ENCODE peak calls at places on chromosomes 13 and 19, in six cellular contexts. K, A, F, W, U and R are unnamed samples. For H3K4me1, the result is how much of the 10 kb centered on the place peaks cover.

GRCh38 chr13:44146162-44146561 is 227.5 kb upstream of the SERP2 start:
- DNase-seq in F (no peak), K (no peak), W (no peak), A (no peak), U (no peak), R (no peak)

GRCh38 chr13:76667551-76667950 is 218.7 kb downstream of the KCTD12 start:
- DNase-seq in W (no peak), U (no peak), A (no peak), K (peak), F (no peak), R (no peak)

GRCh38 chr13:65339236-65339635 is 1890.9 kb downstream of the PCDH9 start:
- DNase-seq in A (no peak), W (no peak), F (no peak), K (peak), U (no peak), R (no peak)

GRCh38 chr19:5131031-5131865 is 162.3 kb downstream of the KDM4B start:
- DNase-seq in F (no peak), U (no peak), A (no peak), W (no peak), K (no peak), R (no peak)

GRCh38 chr13:29908411-29908810 is 58.0 kb upstream of the UBL3 start:
- DNase-seq in W (peak), A (no peak), K (peak), U (no peak), F (no peak), R (no peak)

GRCh38 chr19:39264306-39265290 is 3.6 kb upstream of the IFNL2 start:
- DNase-seq in F (peak), U (no peak), K (no peak), W (no peak), A (peak), R (no peak)

GRCh38 chr13:84400711-84401110 is 518.4 kb upstream of the SLITRK1 start:
- DNase-seq in A (no peak), W (no peak), F (no peak), K (peak), U (no peak), R (no peak)

GRCh38 chr13:110127986-110128511 is 178.9 kb downstream of the COL4A1 start:
- DNase-seq in A (no peak), F (no peak), U (no peak), K (peak), W (no peak), R (no peak)

GRCh38 chr13:50125306-50125555 is 110.0 kb downstream of the KCNRG start:
- DNase-seq in W (no peak), A (no peak), K (no peak), U (no peak), F (no peak), R (no peak)

GRCh38 chr13:60230593-60230992 is 66.9 kb upstream of the DIAPH3 start:
- DNase-seq in F (no peak), U (no peak), W (no peak), A (no peak), K (peak), R (no peak)

GRCh38 chr19:3068071-3068470 is 5.8 kb upstream of the TLE5 start:
- DNase-seq in K (no peak), F (no peak), A (no peak), U (no peak), W (peak), R (no peak)

GRCh38 chr13:46521921-46522691 is 30.9 kb upstream of the LRCH1 start:
- DNase-seq in F (no peak), W (no peak), A (no peak), U (no peak), K (no peak), R (no peak)

GRCh38 chr13:86002921-86003488 is 203.8 kb upstream of the SLITRK6 start:
- DNase-seq in F (no peak), W (no peak), A (no peak), U (no peak), K (no peak), R (no peak)

GRCh38 chr19:43776285-43776684 is 4.5 kb downstream of the KCNN4 start:
- DNase-seq in K (no peak), W (peak), U (no peak), A (no peak), F (no peak), R (no peak)

GRCh38 chr13:97417698-97418097 is 16.3 kb upstream of the RAP2A start:
- DNase-seq in F (peak), K (no peak), W (no peak), A (no peak), U (no peak), R (no peak)

GRCh38 chr19:5953680-5954213 is 24.2 kb downstream of the RANBP3 start:
- DNase-seq in W (no peak), K (no peak), U (no peak), A (peak), F (no peak), R (no peak)

GRCh38 chr19:47142779-47143178 is 12.1 kb downstream of the SAE1 start:
- DNase-seq in F (no peak), K (no peak), A (no peak), W (no peak), U (no peak), R (no peak)

GRCh38 chr13:42990991-42991891 is 800 bp downstream of the EPSTI1 start:
- DNase-seq in U (no peak), A (no peak), K (no peak), F (no peak), W (no peak), R (no peak)

GRCh38 chr19:11191273-11191755 is 6.0 kb downstream of the KANK2 start:
- DNase-seq in W (peak), A (no peak), F (no peak), U (no peak), K (peak), R (peak)

GRCh38 chr13:31408927-31409326 is 209.2 kb downstream of the B3GLCT start:
- DNase-seq in U (no peak), K (no peak), F (no peak), W (no peak), A (no peak), R (no peak)
- H3K4me1 ChIP-seq in U (under half), K (under half), F (under half), W (under half), A (under half), R (under half)

DNA sequence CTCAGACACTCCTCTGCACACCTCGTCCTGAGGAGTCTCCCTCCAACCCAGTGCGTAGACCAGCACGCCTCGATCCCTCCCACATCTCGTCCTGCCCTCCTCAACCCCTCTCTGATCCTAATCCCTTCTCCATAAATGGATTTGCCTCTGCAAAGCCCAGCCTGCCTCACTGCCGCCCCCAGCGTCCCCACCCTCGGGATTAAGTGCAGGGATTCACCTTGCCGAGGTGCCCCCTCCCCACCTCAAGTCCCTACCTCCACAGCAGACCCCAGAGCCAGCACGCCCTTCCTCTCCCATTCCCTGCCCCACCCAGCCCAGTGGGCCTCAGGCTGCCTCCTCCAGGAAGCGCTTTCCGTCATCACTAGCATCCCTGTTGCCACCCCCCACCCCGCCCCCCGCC is 4.1 kb downstream of the KLF16 start:
- DNase-seq in A (no peak), F (no peak), K (no peak), W (no peak), U (no peak), R (no peak)
- H3K4me1 ChIP-seq in A (under half), F (under half), K (half or more), W (under half), U (half or more), R (half or more)

GRCh38 chr13:24273926-24274325 is 35.5 kb upstream of the C1QTNF9 start:
- DNase-seq in F (no peak), K (no peak), A (no peak), W (no peak), U (no peak), R (no peak)
- H3K4me1 ChIP-seq in F (under half), K (under half), A (under half), W (under half), U (half or more), R (half or more)

DNA sequence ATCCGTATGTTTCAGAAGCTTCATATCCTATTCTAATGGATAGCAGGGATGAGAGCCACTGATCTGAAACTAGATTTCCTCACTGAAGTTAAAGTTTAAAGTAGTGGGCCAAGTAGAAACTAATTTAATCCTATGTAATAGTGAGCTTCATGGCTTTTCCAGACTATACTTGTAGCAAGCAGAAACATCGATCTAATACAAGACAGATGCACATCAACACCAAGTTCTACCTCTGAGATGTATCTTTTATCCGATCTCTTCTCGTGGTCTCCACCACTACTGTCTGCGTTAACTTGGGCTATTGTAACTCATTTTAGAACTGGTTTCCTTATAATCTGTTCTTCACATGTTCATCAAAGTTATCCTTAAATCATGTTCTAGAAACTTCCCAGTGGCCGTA is 3.1 kb downstream of the ERCC5 start:
- DNase-seq in U (no peak), F (no peak), K (no peak), A (no peak), W (no peak), R (no peak)
- H3K4me1 ChIP-seq in U (under half), F (under half), K (under half), A (under half), W (under half), R (under half)

DNA sequence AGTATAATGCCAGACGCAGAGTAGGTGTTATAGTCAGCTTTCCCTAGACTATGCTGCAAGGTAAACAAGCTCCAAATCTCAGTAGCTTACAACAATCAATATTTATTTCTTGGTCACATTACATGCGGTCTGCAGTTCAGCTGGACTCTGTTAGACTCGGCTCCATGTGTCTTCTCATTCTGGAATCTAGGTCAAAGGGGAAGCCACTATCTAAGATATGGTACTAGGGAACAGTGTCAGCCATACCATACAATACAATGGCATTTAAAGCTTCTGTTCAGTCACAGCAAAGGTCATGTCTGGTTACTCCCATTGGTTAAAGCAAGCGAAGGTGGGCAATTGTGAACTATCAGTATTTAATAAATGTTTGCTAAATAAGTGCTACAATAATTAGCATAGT is 65.3 kb upstream of the SERTM1 start:
- DNase-seq in K (no peak), U (no peak), F (no peak), A (no peak), W (no peak), R (no peak)
- H3K4me1 ChIP-seq in K (under half), U (under half), F (under half), A (under half), W (under half), R (under half)